ENCODE peak calls at places on chromosomes 5 and 9, in four cellular contexts. A is HEK293T, R is HepG2, L is K562. W is an unnamed sample.

GRCh38 chr5:36651775-36652685 is 45.6 kb downstream of the SLC1A3 start:
- DNase-seq in A (no peak), R (no peak), L (no peak), W (no peak)

GRCh38 chr5:163248856-163249255 is 188.5 kb upstream of the CCNG1 start:
- DNase-seq in A (no peak), R (no peak), L (no peak), W (no peak)

GRCh38 chr5:175162036-175162435 is 281.9 kb downstream of the DRD1 start:
- DNase-seq in A (no peak), R (no peak), L (no peak), W (no peak)

GRCh38 chr5:33317271-33317670 is 123.5 kb upstream of the TARS1 start:
- DNase-seq in A (no peak), R (no peak), L (no peak), W (no peak)

GRCh38 chr5:33594006-33594405 is 153.2 kb downstream of the TARS1 start:
- DNase-seq in A (no peak), R (no peak), L (no peak), W (no peak)

GRCh38 chr9:69945671-69946141 is 97.9 kb upstream of the MAMDC2 start:
- DNase-seq in A (no peak), R (no peak), L (no peak), W (no peak)

GRCh38 chr5:142000709-142001484 is 11.9 kb downstream of the GNPDA1 start:
- DNase-seq in A (peak), R (peak), L (no peak), W (peak)

GRCh38 chr5:98770911-98771322 is 2.5 kb upstream of the RGMB start:
- DNase-seq in A (no peak), R (no peak), L (no peak), W (no peak)

GRCh38 chr5:43357797-43358196 is 44.6 kb upstream of the HMGCS1 start:
- DNase-seq in A (no peak), R (no peak), L (no peak), W (no peak)

GRCh38 chr9:124465736-124466135 is 15.5 kb downstream of the ADGRD2 start:
- DNase-seq in A (no peak), R (no peak), L (no peak), W (no peak)

GRCh38 chr5:151772029-151772867 is 494 bp downstream of the G3BP1 start:
- DNase-seq in A (no peak), R (peak), L (peak), W (peak)

GRCh38 chr9:121369595-121370265 is at the start of gene STOM:
- DNase-seq in A (no peak), R (peak), L (no peak), W (no peak)

GRCh38 chr9:126343271-126343700 is 16.7 kb downstream of the MVB12B start:
- DNase-seq in A (no peak), R (peak), L (no peak), W (no peak)

GRCh38 chr5:176658817-176659216 is 11.5 kb downstream of the TSPAN17 start:
- DNase-seq in A (no peak), R (no peak), L (no peak), W (no peak)

GRCh38 chr5:117131876-117132275 is 557.3 kb upstream of the SEMA6A start:
- DNase-seq in A (no peak), R (no peak), L (no peak), W (no peak)

GRCh38 chr5:134555889-134556311 is 30.4 kb downstream of the JADE2 start:
- DNase-seq in A (peak), R (peak), L (peak), W (peak)

GRCh38 chr9:133135193-133135745 is 14.2 kb upstream of the RALGDS start:
- DNase-seq in A (no peak), R (no peak), L (no peak), W (no peak)

GRCh38 chr9:127180457-127181314 is 58.3 kb upstream of the ANGPTL2 start:
- DNase-seq in A (no peak), R (no peak), L (no peak), W (peak)

GRCh38 chr9:99118782-99119466 is 14.0 kb downstream of the TGFBR1 start:
- DNase-seq in A (no peak), R (no peak), L (no peak), W (no peak)

GRCh38 chr9:121892706-121893105 is 200.4 kb downstream of the TTLL11 start:
- DNase-seq in A (no peak), R (no peak), L (no peak), W (no peak)

GRCh38 chr9:134986957-134987356 is 69.2 kb upstream of the FCN1 start:
- DNase-seq in A (no peak), R (no peak), L (no peak), W (no peak)

GRCh38 chr9:37954581-37954981 is 50.7 kb upstream of the SLC25A51 start:
- DNase-seq in A (no peak), R (no peak), L (no peak), W (no peak)

GRCh38 chr5:1950708-1951103 is 68.0 kb upstream of the IRX4 start:
- DNase-seq in A (no peak), R (no peak), L (no peak), W (no peak)

GRCh38 chr5:115418788-115419187 is 122.3 kb upstream of the CCDC112 start:
- DNase-seq in A (no peak), R (no peak), L (no peak), W (no peak)

DNA sequence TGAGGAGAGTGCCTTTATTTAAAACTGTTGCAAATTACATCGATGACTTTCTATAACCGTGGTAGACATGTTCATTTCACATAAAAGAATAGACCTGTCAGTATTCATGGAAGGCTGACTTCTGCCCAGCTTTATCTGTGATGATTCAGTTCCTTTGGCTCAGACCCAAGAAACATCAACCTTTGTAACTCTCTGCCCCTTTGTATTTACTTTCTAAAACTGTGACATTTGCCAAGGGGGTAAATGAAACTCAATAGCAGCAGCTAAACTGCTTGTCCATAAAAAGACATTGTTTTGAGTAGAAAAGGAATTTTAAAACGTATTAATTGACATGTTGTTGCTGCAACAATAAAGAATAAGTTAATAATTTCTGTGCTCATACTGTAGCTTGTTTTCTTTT is 137.8 kb upstream of the ANKH start:
- DNase-seq in A (peak), R (peak), L (no peak), W (no peak)
- TF ChIP-seq ELF4 in A (no peak), R (no peak), L (no peak), W (no peak)

GRCh38 chr9:129381481-129381957 is 203.5 kb upstream of the IER5L start:
- DNase-seq in A (no peak), R (no peak), L (no peak), W (no peak)

GRCh38 chr9:129380961-129381401 is 202.9 kb upstream of the IER5L start:
- DNase-seq in A (no peak), R (no peak), L (no peak), W (peak)

GRCh38 chr9:129382281-129383004 is 204.4 kb upstream of the IER5L start:
- DNase-seq in A (no peak), R (no peak), L (no peak), W (no peak)

GRCh38 chr9:129378241-129378661 is 200.2 kb upstream of the IER5L start:
- DNase-seq in A (no peak), R (no peak), L (no peak), W (no peak)

GRCh38 chr9:129379181-129379836 is 201.2 kb upstream of the IER5L start:
- DNase-seq in A (no peak), R (no peak), L (no peak), W (no peak)
- TF ChIP-seq ELF4 in A (no peak), R (no peak), L (no peak), W (no peak)

GRCh38 chr5:68147659-68148058 is 67.9 kb upstream of the PIK3R1 start:
- DNase-seq in A (no peak), R (no peak), L (no peak), W (no peak)

GRCh38 chr5:68149189-68149588 is 66.4 kb upstream of the PIK3R1 start:
- DNase-seq in A (no peak), R (no peak), L (no peak), W (no peak)

GRCh38 chr5:68151812-68152211 is 63.7 kb upstream of the PIK3R1 start:
- DNase-seq in A (no peak), R (no peak), L (no peak), W (no peak)

DNA sequence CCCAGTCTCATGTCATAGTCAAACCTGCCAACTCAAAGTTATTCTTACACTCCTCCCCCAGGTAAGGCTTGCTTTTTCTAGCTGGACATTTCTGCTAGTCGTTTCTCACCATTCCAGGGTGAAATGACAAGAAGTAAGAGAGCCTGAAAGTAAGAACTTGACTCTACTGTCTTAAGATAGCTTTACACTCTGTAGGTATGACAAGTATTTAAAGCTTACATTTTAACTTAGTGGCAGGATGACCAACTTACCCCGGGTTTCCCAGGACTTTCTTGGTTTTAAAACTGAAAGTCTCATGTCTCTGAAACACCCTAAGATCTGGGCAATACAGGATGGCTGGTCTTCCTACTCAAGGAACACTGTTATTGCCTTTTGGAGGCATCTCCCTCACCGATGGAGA is 67.5 kb upstream of the PIK3R1 start:
- DNase-seq in A (no peak), R (no peak), L (no peak), W (no peak)
- TF ChIP-seq ELF4 in A (no peak), R (no peak), L (no peak), W (no peak)

DNA sequence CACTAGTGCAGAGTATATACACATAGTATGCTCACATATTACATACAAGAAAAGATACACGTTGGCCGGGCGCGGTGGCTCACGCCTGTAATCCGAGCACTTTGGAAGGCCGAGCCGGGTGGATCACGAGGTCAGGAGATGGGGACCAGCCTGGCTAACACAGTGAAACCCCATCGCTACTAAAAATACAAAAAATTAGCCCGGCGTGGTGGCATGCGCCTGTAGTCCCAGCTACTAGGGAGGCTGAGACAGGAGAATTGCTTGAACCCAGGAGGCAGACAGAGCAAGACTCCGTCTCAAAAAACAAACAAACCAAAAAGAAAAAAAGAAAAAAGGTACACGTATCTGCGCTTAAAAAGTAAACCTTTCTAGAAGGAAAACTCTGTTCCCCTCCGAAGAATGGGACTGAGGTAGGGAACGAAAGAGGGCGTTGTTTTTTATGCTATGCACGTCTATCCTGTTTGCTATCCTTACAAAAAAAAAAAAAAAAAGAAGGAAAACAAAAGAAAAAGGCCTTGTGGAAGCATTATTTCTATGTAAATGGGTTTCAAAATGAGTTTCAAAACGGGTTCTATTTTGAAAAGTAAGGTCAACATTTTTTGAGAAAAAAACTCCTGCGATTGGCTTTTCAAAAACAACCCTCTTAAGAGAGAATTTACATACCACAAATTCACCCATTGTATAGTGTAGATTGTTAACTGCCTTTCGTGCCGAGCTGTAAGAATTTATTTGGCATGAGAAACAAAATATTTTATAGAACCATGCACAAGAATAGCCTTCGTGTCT is 1.2 kb downstream of the AK3 start:
- DNase-seq in A (no peak), R (no peak), L (no peak), W (no peak)
- TF ChIP-seq ELF4 in A (no peak), R (no peak), L (no peak), W (no peak)

GRCh38 chr9:113274474-113275146 is 762 bp downstream of the CDC26 start:
- DNase-seq in A (peak), R (peak), L (peak), W (no peak)
- TF ChIP-seq ELF4 in A (no peak), R (no peak), L (no peak), W (no peak)

GRCh38 chr9:136365775-136366223 is 2.3 kb upstream of the DNLZ start:
- DNase-seq in A (no peak), R (no peak), L (no peak), W (no peak)
- TF ChIP-seq ELF4 in A (no peak), R (no peak), L (no peak), W (no peak)

DNA sequence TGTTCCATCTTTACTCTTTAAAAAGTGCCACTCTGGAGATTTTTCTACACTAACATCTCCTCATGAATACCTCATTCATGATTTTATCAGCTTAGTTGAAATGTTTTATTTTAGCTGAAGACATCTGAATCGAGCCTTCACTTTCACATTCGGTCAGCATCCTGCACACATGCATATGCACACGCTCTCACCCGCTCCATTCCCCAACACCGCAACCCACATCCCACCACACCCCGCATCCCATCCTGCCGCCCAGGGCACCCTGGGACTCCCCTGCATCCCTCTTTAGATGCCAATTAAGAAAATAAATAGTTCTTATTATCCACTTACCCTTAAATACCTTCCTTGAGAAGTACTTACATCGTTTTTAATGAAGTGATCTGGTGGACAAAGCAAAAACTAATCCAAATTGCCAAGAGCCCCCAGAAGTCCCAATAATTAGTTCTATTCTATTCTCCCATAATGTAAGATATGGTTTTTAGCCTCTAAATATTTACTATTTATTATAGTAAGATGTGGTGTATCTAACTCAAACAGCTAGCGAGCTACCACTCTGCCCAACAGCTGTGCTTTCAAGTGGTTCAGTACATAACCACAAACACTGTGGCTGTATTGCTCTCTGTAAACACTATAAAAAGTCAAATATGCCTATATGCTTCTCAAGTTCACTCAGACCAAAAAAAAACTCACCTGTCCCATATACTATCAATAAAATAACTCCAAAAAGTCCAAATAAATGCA is 38.2 kb downstream of the GZMK start:
- DNase-seq in A (no peak), R (no peak), L (no peak), W (no peak)
- TF ChIP-seq ELF4 in A (no peak), R (no peak), L (no peak), W (no peak)

GRCh38 chr9:76373173-76373771 is 21.0 kb downstream of the RFK start:
- DNase-seq in A (no peak), R (peak), L (no peak), W (no peak)
- TF ChIP-seq ELF4 in A (no peak), R (no peak), L (no peak), W (no peak)

GRCh38 chr5:63860379-63860778 is 101.9 kb downstream of the HTR1A start:
- DNase-seq in A (no peak), R (no peak), L (no peak), W (no peak)
- TF ChIP-seq ELF4 in A (no peak), R (no peak), L (no peak), W (no peak)